ENCODE peak calls at places on chromosomes 7 and 10, in four cellular contexts. Q is HCT116, W is Peyer's patch, I is dorsolateral prefrontal cortex. B is an unnamed sample.

GRCh38 chr10:105592468-105592867 is 951.4 kb downstream of the SORCS3 start:
- DNase-seq in I (no peak), W (no peak), Q (no peak), B (no peak)

GRCh38 chr7:90411510-90411909 is 8.2 kb downstream of the CLDN12 start:
- DNase-seq in W (no peak), Q (peak; percentile 10), I (no peak), B (no peak)

GRCh38 chr7:108581655-108582491 is 12.2 kb downstream of the DNAJB9 start:
- DNase-seq in W (no peak), I (no peak), Q (no peak), B (no peak)

GRCh38 chr7:862157-862556 is 14.2 kb upstream of the GET4 start:
- DNase-seq in W (no peak), I (no peak), Q (no peak), B (no peak)

GRCh38 chr7:74525881-74526280 is 72.2 kb downstream of the GTF2IRD1 start:
- DNase-seq in W (peak; percentile 91), Q (no peak), I (no peak), B (no peak)

GRCh38 chr10:102468683-102469082 is 17.3 kb upstream of the C10orf95 start:
- DNase-seq in I (no peak), W (no peak), Q (no peak), B (peak; percentile 17)

GRCh38 chr7:100682228-100682741 is 8.7 kb downstream of the GNB2 start:
- DNase-seq in W (peak; percentile 49), I (no peak), Q (no peak), B (peak; percentile 81)

GRCh38 chr10:110410329-110411046 is 87.2 kb upstream of the DUSP5 start:
- DNase-seq in W (peak; percentile 84), Q (peak; percentile 91), I (no peak), B (peak; percentile 84)

GRCh38 chr10:16909271-16909767 is 92.1 kb upstream of the RSU1 start:
- DNase-seq in I (no peak), Q (no peak), W (no peak), B (no peak)

GRCh38 chr7:43750016-43750887 is 8.2 kb upstream of the BLVRA start:
- DNase-seq in Q (no peak), I (no peak), W (no peak), B (no peak)

GRCh38 chr7:55539380-55539779 is 32.9 kb downstream of the VOPP1 start:
- DNase-seq in I (no peak), Q (no peak), W (no peak), B (no peak)

GRCh38 chr10:96321822-96322221 is 17.6 kb downstream of the DNTT start:
- DNase-seq in I (no peak), W (no peak), Q (no peak), B (no peak)

GRCh38 chr10:24642921-24643678 is 80.6 kb downstream of the ARHGAP21 start:
- DNase-seq in I (no peak), W (no peak), Q (peak; percentile 71), B (no peak)

GRCh38 chr10:131899695-131900349 is 986 bp upstream of the PPP2R2D start:
- DNase-seq in W (no peak), I (no peak), Q (no peak), B (no peak)

GRCh38 chr7:132049462-132050304 is 493.3 kb upstream of the PODXL start:
- DNase-seq in W (peak; percentile 59), I (no peak), Q (peak; percentile 16), B (no peak)
- H3K4me3 ChIP-seq in W (no peak overlapping the region), I (no peak overlapping the region), Q (no peak overlapping the region), B (no peak overlapping the region)

GRCh38 chr10:112732277-112732891 is 217.7 kb upstream of the TCF7L2 start:
- DNase-seq in I (no peak), W (no peak), Q (no peak), B (no peak)
- H3K4me3 ChIP-seq in I (no peak overlapping the region), W (no peak overlapping the region), Q (no peak overlapping the region), B (no peak overlapping the region)

GRCh38 chr10:122565766-122566206 is 5.2 kb downstream of the DMBT1 start:
- DNase-seq in W (peak; percentile 86), Q (peak; percentile 85), I (peak; percentile 75), B (peak; percentile 76)
- H3K4me3 ChIP-seq in W (no peak overlapping the region), Q (peak overlapping the region; percentile 38), I (peak overlapping the region; percentile 39), B (no peak overlapping the region)

GRCh38 chr10:62056219-62056618 is 154.7 kb downstream of the ARID5B start:
- DNase-seq in Q (no peak), W (no peak), I (no peak), B (no peak)

GRCh38 chr10:62053860-62054259 is 152.4 kb downstream of the ARID5B start:
- DNase-seq in W (no peak), I (no peak), Q (no peak), B (no peak)

GRCh38 chr10:62056660-62057059 is 155.2 kb downstream of the ARID5B start:
- DNase-seq in I (no peak), Q (no peak), W (no peak), B (no peak)

GRCh38 chr10:62054408-62054807 is 152.9 kb downstream of the ARID5B start:
- DNase-seq in W (no peak), I (no peak), Q (no peak), B (no peak)

DNA sequence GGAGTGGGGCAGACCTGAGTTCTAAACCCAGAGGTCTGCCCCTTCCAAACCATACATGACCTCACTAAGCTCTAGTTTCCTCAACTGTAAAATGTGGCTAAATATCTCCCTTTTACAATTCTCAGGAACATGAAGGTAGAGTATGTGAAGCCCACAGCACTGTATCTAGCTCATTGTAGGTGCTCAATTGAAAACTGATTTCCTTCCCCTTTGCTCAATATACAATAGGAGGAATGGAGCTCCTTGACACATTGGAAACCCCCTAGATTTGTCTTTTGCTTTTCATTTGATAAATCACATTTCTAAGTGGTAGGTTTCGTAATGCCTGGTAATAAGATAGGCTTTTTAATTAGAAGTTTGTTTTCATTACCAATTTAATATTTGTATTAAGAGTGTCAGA is 153.3 kb downstream of the ARID5B start:
- DNase-seq in I (no peak), Q (no peak), W (no peak), B (no peak)
- H3K4me3 ChIP-seq in I (peak overlapping the region; percentile 16), Q (no peak overlapping the region), W (no peak overlapping the region), B (no peak overlapping the region)

GRCh38 chr10:23343591-23344225 is 889 bp downstream of the C10orf67 start:
- DNase-seq in I (peak; percentile 81), W (peak; percentile 55), Q (no peak), B (peak; percentile 84)
- H3K4me3 ChIP-seq in I (peak overlapping the region; percentile 77), W (peak overlapping the region; percentile 38), Q (no peak overlapping the region), B (peak overlapping the region; percentile 38)

GRCh38 chr10:69506487-69506833 is 55.2 kb downstream of the TSPAN15 start:
- DNase-seq in Q (no peak), I (no peak), W (peak; percentile 45), B (no peak)

GRCh38 chr10:69505636-69506318 is 54.5 kb downstream of the TSPAN15 start:
- DNase-seq in W (peak; percentile 42), I (peak; percentile 43), Q (no peak), B (no peak)

GRCh38 chr10:69504576-69505250 is 53.4 kb downstream of the TSPAN15 start:
- DNase-seq in Q (no peak), W (no peak), I (peak; percentile 20), B (no peak)

GRCh38 chr10:69508738-69509340 is 57.6 kb downstream of the TSPAN15 start:
- DNase-seq in I (no peak), Q (no peak), W (peak; percentile 50), B (no peak)

DNA sequence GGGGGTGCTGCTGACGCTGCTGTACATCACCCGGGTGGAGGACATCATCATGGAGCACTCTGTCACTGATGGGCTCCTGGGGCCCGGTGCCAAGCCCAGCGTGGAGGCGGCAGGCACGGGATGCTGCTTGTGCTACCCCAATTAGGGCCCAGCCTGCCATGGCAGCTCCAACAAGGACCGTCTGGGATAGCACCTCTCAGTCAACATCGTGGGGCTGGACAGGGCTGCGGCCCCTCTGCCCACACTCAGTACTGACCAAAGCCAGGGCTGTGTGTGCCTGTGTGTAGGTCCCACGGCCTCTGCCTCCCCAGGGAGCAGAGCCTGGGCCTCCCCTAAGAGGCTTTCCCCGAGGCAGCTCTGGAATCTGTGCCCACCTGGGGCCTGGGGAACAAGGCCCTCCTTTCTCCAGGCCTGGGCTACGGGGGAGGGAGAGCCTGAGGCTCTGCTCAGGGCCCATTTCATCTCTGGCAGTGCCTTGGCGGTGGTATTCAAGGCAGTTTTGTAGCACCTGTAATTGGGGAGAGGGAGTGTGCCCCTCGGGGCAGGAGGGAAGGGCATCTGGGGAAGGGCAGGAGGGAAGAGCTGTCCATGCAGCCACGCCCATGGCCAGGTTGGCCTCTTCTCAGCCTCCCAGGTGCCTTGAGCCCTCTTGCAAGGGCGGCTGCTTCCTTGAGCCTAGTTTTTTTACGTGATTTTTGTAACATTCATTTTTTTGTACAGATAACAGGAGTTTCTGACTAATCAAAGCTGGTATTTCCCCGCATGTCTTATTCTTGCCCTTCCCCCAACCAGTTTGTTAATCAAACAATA is 55.8 kb downstream of the TSPAN15 start:
- DNase-seq in I (peak; percentile 56), Q (no peak), W (peak; percentile 51), B (no peak)
- H3K4me3 ChIP-seq in I (no peak overlapping the region), Q (peak overlapping the region; percentile 21), W (no peak overlapping the region), B (no peak overlapping the region)

B was measured in left lung.